ENCODE peak calls at places on chromosomes 2 and 18, in ten cellular contexts. A is NCI-H1694 treated with DMSO at 0.1 percent for 48 hours; K is NCI-H1417; L is stimulated activated CD8-positive, alpha-beta memory T cell treated with anti-CD3 and anti-CD28 coated beads, Interleukin-4, amount 100 ng/mL, for 4 hours; B is endothelial cell of umbilical vein; X is GM12865; U is NCI-H460; C is MCF 10A; G is brain microvascular endothelial cell; V is Right ventricle myocardium superior. H is an unnamed sample.

GRCh38 chr18:2627821-2628276 is 27.7 kb upstream of the SMCHD1 start:
- DNase-seq in K (no peak), L (no peak), B (no peak), G (no peak), V (no peak), X (no peak), C (peak; percentile 70), U (no peak), A (no peak), H (peak; percentile 28)

GRCh38 chr18:28802546-28802945 is 625.6 kb upstream of the CDH2 start:
- DNase-seq in L (no peak), G (no peak), V (no peak), U (no peak), C (no peak), X (no peak), K (no peak), B (peak; percentile 92), A (no peak), H (no peak)

GRCh38 chr18:46073474-46074331 is 1.6 kb upstream of the PSTPIP2 start:
- DNase-seq in K (peak; percentile 87), U (peak; percentile 59), B (peak; percentile 75), A (peak; percentile 63), G (peak; percentile 76), C (peak; percentile 83), X (peak; percentile 66), L (no peak), V (peak; percentile 13), H (peak; percentile 46)

GRCh38 chr2:73111300-73112025 is 1.3 kb downstream of the RAB11FIP5 start:
- DNase-seq in V (no peak), U (peak; percentile 12), G (no peak), B (peak; percentile 77), K (peak; percentile 56), A (peak; percentile 15), L (no peak), C (peak; percentile 68), X (no peak), H (no peak)

GRCh38 chr2:134739261-134739878 is 20.6 kb upstream of the TMEM163 start:
- DNase-seq in L (no peak), A (no peak), B (no peak), X (no peak), U (no peak), K (no peak), V (no peak), G (no peak), C (no peak), H (no peak)

GRCh38 chr2:121297217-121297830 is 12.3 kb upstream of the TFCP2L1 start:
- DNase-seq in C (peak; percentile 59), V (no peak), K (peak; percentile 45), U (peak; percentile 25), B (peak; percentile 29), A (peak; percentile 78), X (peak; percentile 17), G (peak; percentile 60), L (no peak), H (peak; percentile 6)

GRCh38 chr18:58520964-58521363 is 107.9 kb downstream of the ALPK2 start:
- DNase-seq in A (no peak), U (no peak), C (peak; percentile 52), X (no peak), L (no peak), B (no peak), V (no peak), G (peak; percentile 13), K (no peak), H (no peak)

GRCh38 chr18:54279477-54280205 is 10.3 kb downstream of the POLI start:
- DNase-seq in A (no peak), G (no peak), X (no peak), C (no peak), K (no peak), U (no peak), B (no peak), V (no peak), L (no peak), H (no peak)

GRCh38 chr2:36717556-36718266 is 21.2 kb downstream of the VIT start:
- DNase-seq in V (no peak), K (no peak), A (no peak), L (no peak), G (no peak), X (no peak), B (no peak), U (no peak), C (no peak), H (no peak)

GRCh38 chr18:39742015-39742466 is 2176.4 kb upstream of the CELF4 start:
- DNase-seq in L (no peak), B (peak; percentile 10), A (no peak), V (no peak), C (no peak), K (peak; percentile 99), X (no peak), U (peak; percentile 16), G (no peak), H (no peak)

GRCh38 chr2:165067958-165068612 is 112.8 kb upstream of the SLC38A11 start:
- DNase-seq in B (peak; percentile 2), K (peak; percentile 85), X (no peak), V (peak; percentile 61), U (peak; percentile 30), A (peak; percentile 92), G (peak; percentile 71), L (no peak), C (no peak), H (peak; percentile 31)

GRCh38 chr2:231592636-231593145 is at the start of gene TEX44:
- DNase-seq in A (no peak), V (no peak), C (no peak), B (no peak), U (no peak), G (no peak), L (no peak), K (no peak), X (no peak), H (no peak)

GRCh38 chr18:3624546-3624817 is 174.5 kb downstream of the TGIF1 start:
- DNase-seq in K (no peak), X (no peak), B (no peak), V (no peak), L (no peak), A (no peak), U (no peak), G (no peak), C (no peak), H (no peak)

GRCh38 chr2:191853843-191854242 is 7.0 kb upstream of the CAVIN2 start:
- DNase-seq in V (no peak), U (no peak), G (no peak), A (no peak), L (no peak), C (no peak), K (no peak), X (no peak), B (peak; percentile 63), H (no peak)

GRCh38 chr2:367246-367645 is 79.4 kb upstream of the ALKAL2 start:
- DNase-seq in L (no peak), B (no peak), V (no peak), K (no peak), A (no peak), C (no peak), G (no peak), X (no peak), U (no peak), H (peak; percentile 4)